ENCODE peak calls at places on chromosomes 7 and 10, in eight cellular contexts. F is pancreas; K is trophoblast cell; H is upper lobe of right lung; C is AG09309; B is CD8-positive, alpha-beta T cell; Y is naive B cell; S is astrocyte of the cerebellum. X is an unnamed sample.

GRCh38 chr7:234712-235553 is 42.6 kb downstream of the FAM20C start:
- DNase-seq in F (no peak), K (peak; percentile 89), H (peak; percentile 87), C (no peak), B (no peak), Y (no peak), S (no peak), X (no peak)

GRCh38 chr7:54858008-54858692 is 99.1 kb upstream of the SEC61G start:
- DNase-seq in F (no peak), K (no peak), H (no peak), C (no peak), B (no peak), Y (no peak), S (no peak), X (no peak)

GRCh38 chr10:93554760-93555432 is 11.6 kb upstream of the FFAR4 start:
- DNase-seq in F (peak; percentile 75), K (peak; percentile 78), H (peak; percentile 86), C (peak; percentile 14), B (peak; percentile 55), Y (peak; percentile 31), S (peak; percentile 40), X (peak; percentile 16)

GRCh38 chr10:73965890-73966768 is 31.8 kb upstream of the VCL start:
- DNase-seq in F (peak; percentile 57), K (peak; percentile 88), H (peak; percentile 70), C (peak; percentile 98), B (no peak), Y (no peak), S (peak; percentile 99), X (no peak)

GRCh38 chr7:82444220-82445049 is 858 bp upstream of the CACNA2D1 start:
- DNase-seq in F (peak; percentile 13), K (no peak), H (peak; percentile 66), C (no peak), B (no peak), Y (no peak), S (no peak), X (no peak)

GRCh38 chr7:135510603-135511183 is 791 bp upstream of the CNOT4 start:
- DNase-seq in F (peak; percentile 21), K (no peak), H (no peak), C (no peak), B (no peak), Y (no peak), S (no peak), X (no peak)

GRCh38 chr7:135167360-135167759 is 3.1 kb downstream of the CYREN start:
- DNase-seq in F (no peak), K (no peak), H (no peak), C (no peak), B (no peak), Y (no peak), S (no peak), X (no peak)

GRCh38 chr10:68796609-68797008 is 30.7 kb upstream of the STOX1 start:
- DNase-seq in F (no peak), K (no peak), H (no peak), C (no peak), B (no peak), Y (no peak), S (no peak), X (no peak)

GRCh38 chr10:62116896-62117295 is 151.7 kb downstream of the RTKN2 start:
- DNase-seq in F (no peak), K (peak; percentile 84), H (no peak), C (no peak), B (no peak), Y (no peak), S (no peak), X (no peak)

GRCh38 chr7:111982804-111983203 is 223.4 kb downstream of the DOCK4 start:
- DNase-seq in F (no peak), K (no peak), H (no peak), C (no peak), B (no peak), Y (no peak), S (no peak), X (no peak)

GRCh38 chr7:91517408-91517807 is 253.2 kb downstream of the FZD1 start:
- DNase-seq in F (no peak), K (no peak), H (no peak), C (no peak), B (no peak), Y (no peak), S (peak; percentile 42), X (no peak)

GRCh38 chr10:88992945-88993537 is 2.4 kb downstream of the FAS start:
- DNase-seq in F (no peak), K (no peak), H (no peak), C (no peak), B (no peak), Y (no peak), S (no peak), X (no peak)

GRCh38 chr7:34748244-34749039 is 90.4 kb downstream of the NPSR1 start:
- DNase-seq in F (peak; percentile 92), K (peak; percentile 4), H (peak; percentile 90), C (peak; percentile 5), B (no peak), Y (no peak), S (peak; percentile 49), X (no peak)

GRCh38 chr7:143148050-143148449 is 16.2 kb downstream of the PIP start:
- DNase-seq in F (no peak), K (no peak), H (no peak), C (no peak), B (no peak), Y (no peak), S (no peak), X (no peak)

GRCh38 chr10:3872700-3873099 is 87.7 kb upstream of the KLF6 start:
- DNase-seq in F (no peak), K (no peak), H (no peak), C (no peak), B (peak; percentile 32), Y (no peak), S (no peak), X (no peak)

GRCh38 chr10:68155615-68156205 is 46.4 kb downstream of the MYPN start:
- DNase-seq in F (no peak), K (no peak), H (no peak), C (no peak), B (no peak), Y (no peak), S (no peak), X (no peak)

GRCh38 chr7:34158311-34158710 is 253.0 kb downstream of the BMPER start:
- DNase-seq in F (peak; percentile 44), K (no peak), H (no peak), C (no peak), B (no peak), Y (no peak), S (no peak), X (no peak)

GRCh38 chr10:99557044-99557443 is 24.3 kb downstream of the NKX2-3 start:
- DNase-seq in F (no peak), K (peak; percentile 78), H (no peak), C (no peak), B (no peak), Y (no peak), S (no peak), X (no peak)

GRCh38 chr10:25101466-25101865 is 73.3 kb upstream of the GPR158 start:
- DNase-seq in F (no peak), K (no peak), H (no peak), C (no peak), B (no peak), Y (no peak), S (no peak), X (no peak)

GRCh38 chr7:56447864-56448693 is 331.9 kb upstream of the NUPR2 start:
- DNase-seq in F (no peak), K (peak; percentile 62), H (no peak), C (no peak), B (no peak), Y (no peak), S (no peak), X (no peak)

GRCh38 chr10:66719483-66719882 is 206.4 kb upstream of the LRRTM3 start:
- DNase-seq in F (no peak), K (no peak), H (no peak), C (no peak), B (no peak), Y (no peak), S (no peak), X (no peak)

GRCh38 chr10:6721964-6722615 is 142.0 kb upstream of the PRKCQ start:
- DNase-seq in F (no peak), K (no peak), H (no peak), C (peak; percentile 90), B (no peak), Y (no peak), S (peak; percentile 79), X (no peak)

GRCh38 chr7:134613623-134614347 is 32.9 kb upstream of the BPGM start:
- DNase-seq in F (no peak), K (no peak), H (no peak), C (peak; percentile 96), B (no peak), Y (no peak), S (peak; percentile 98), X (no peak)